ENCODE peak calls at places on chromosomes 4 and X, in eight cellular contexts. One of them, this sample, is unnamed.

GRCh38 chrX:145817299-145817665 is 347 bp upstream of the SLITRK2 start:
- DNase-seq in IMR-90: no peak
- DNase-seq in stimulated activated CD8-positive, alpha-beta memory T cell treated with anti-CD3 and anti-CD28 coated beads, Interleukin-4, amount 100 ng/mL, for 48 hours: no peak
- DNase-seq in activated gamma-delta T cell treated with anti-CD3 and anti-CD28 coated beads, Interleukin-2, amount 50 U/mL, for 16 hours: no peak
- DNase-seq in substantia nigra: peak; percentile 65
- DNase-seq in T47D: peak; percentile 1
- DNase-seq in activated T-cell treated with anti-CD3 and anti-CD28 coated beads, Interleukin-2, amount 50 U/mL, for 72 hours: no peak
- DNase-seq in M059J: no peak
- DNase-seq in this sample: no peak

GRCh38 chr4:166198921-166199320 is 325.9 kb downstream of the TLL1 start:
- DNase-seq in IMR-90: no peak
- DNase-seq in stimulated activated CD8-positive, alpha-beta memory T cell treated with anti-CD3 and anti-CD28 coated beads, Interleukin-4, amount 100 ng/mL, for 48 hours: no peak
- DNase-seq in activated gamma-delta T cell treated with anti-CD3 and anti-CD28 coated beads, Interleukin-2, amount 50 U/mL, for 16 hours: no peak
- DNase-seq in substantia nigra: no peak
- DNase-seq in T47D: peak; percentile 4
- DNase-seq in activated T-cell treated with anti-CD3 and anti-CD28 coated beads, Interleukin-2, amount 50 U/mL, for 72 hours: no peak
- DNase-seq in M059J: peak; percentile 39
- DNase-seq in this sample: no peak

GRCh38 chr4:174461438-174462106 is 60.7 kb downstream of the HPGD start:
- DNase-seq in IMR-90: no peak
- DNase-seq in stimulated activated CD8-positive, alpha-beta memory T cell treated with anti-CD3 and anti-CD28 coated beads, Interleukin-4, amount 100 ng/mL, for 48 hours: no peak
- DNase-seq in activated gamma-delta T cell treated with anti-CD3 and anti-CD28 coated beads, Interleukin-2, amount 50 U/mL, for 16 hours: no peak
- DNase-seq in substantia nigra: no peak
- DNase-seq in T47D: no peak
- DNase-seq in activated T-cell treated with anti-CD3 and anti-CD28 coated beads, Interleukin-2, amount 50 U/mL, for 72 hours: no peak
- DNase-seq in M059J: peak; percentile 55
- DNase-seq in this sample: no peak

GRCh38 chr4:165207431-165208321 is at the start of gene KLHL2:
- DNase-seq in IMR-90: peak; percentile 74
- DNase-seq in stimulated activated CD8-positive, alpha-beta memory T cell treated with anti-CD3 and anti-CD28 coated beads, Interleukin-4, amount 100 ng/mL, for 48 hours: peak; percentile 72
- DNase-seq in activated gamma-delta T cell treated with anti-CD3 and anti-CD28 coated beads, Interleukin-2, amount 50 U/mL, for 16 hours: peak; percentile 49
- DNase-seq in substantia nigra: peak; percentile 71
- DNase-seq in T47D: peak; percentile 63
- DNase-seq in activated T-cell treated with anti-CD3 and anti-CD28 coated beads, Interleukin-2, amount 50 U/mL, for 72 hours: peak; percentile 79
- DNase-seq in M059J: peak; percentile 62
- DNase-seq in this sample: peak; percentile 67

GRCh38 chr4:82891728-82892466 is 944 bp upstream of the SEC31A start:
- DNase-seq in IMR-90: peak; percentile 35
- DNase-seq in stimulated activated CD8-positive, alpha-beta memory T cell treated with anti-CD3 and anti-CD28 coated beads, Interleukin-4, amount 100 ng/mL, for 48 hours: no peak
- DNase-seq in activated gamma-delta T cell treated with anti-CD3 and anti-CD28 coated beads, Interleukin-2, amount 50 U/mL, for 16 hours: no peak
- DNase-seq in substantia nigra: no peak
- DNase-seq in T47D: peak; percentile 6
- DNase-seq in activated T-cell treated with anti-CD3 and anti-CD28 coated beads, Interleukin-2, amount 50 U/mL, for 72 hours: no peak
- DNase-seq in M059J: peak; percentile 47
- DNase-seq in this sample: no peak

GRCh38 chr4:82217986-82218715 is 155.6 kb downstream of the HNRNPD start:
- DNase-seq in IMR-90: no peak
- DNase-seq in stimulated activated CD8-positive, alpha-beta memory T cell treated with anti-CD3 and anti-CD28 coated beads, Interleukin-4, amount 100 ng/mL, for 48 hours: no peak
- DNase-seq in activated gamma-delta T cell treated with anti-CD3 and anti-CD28 coated beads, Interleukin-2, amount 50 U/mL, for 16 hours: no peak
- DNase-seq in substantia nigra: no peak
- DNase-seq in T47D: peak; percentile 13
- DNase-seq in activated T-cell treated with anti-CD3 and anti-CD28 coated beads, Interleukin-2, amount 50 U/mL, for 72 hours: no peak
- DNase-seq in M059J: no peak
- DNase-seq in this sample: no peak

GRCh38 chrX:153746359-153746758 is 17.7 kb upstream of the PLXNB3 start:
- DNase-seq in IMR-90: no peak
- DNase-seq in stimulated activated CD8-positive, alpha-beta memory T cell treated with anti-CD3 and anti-CD28 coated beads, Interleukin-4, amount 100 ng/mL, for 48 hours: no peak
- DNase-seq in activated gamma-delta T cell treated with anti-CD3 and anti-CD28 coated beads, Interleukin-2, amount 50 U/mL, for 16 hours: no peak
- DNase-seq in substantia nigra: no peak
- DNase-seq in T47D: no peak
- DNase-seq in activated T-cell treated with anti-CD3 and anti-CD28 coated beads, Interleukin-2, amount 50 U/mL, for 72 hours: no peak
- DNase-seq in M059J: no peak
- DNase-seq in this sample: no peak

GRCh38 chr4:108382751-108383150 is 214.0 kb upstream of the LEF1 start:
- DNase-seq in IMR-90: no peak
- DNase-seq in stimulated activated CD8-positive, alpha-beta memory T cell treated with anti-CD3 and anti-CD28 coated beads, Interleukin-4, amount 100 ng/mL, for 48 hours: no peak
- DNase-seq in activated gamma-delta T cell treated with anti-CD3 and anti-CD28 coated beads, Interleukin-2, amount 50 U/mL, for 16 hours: no peak
- DNase-seq in substantia nigra: no peak
- DNase-seq in T47D: no peak
- DNase-seq in activated T-cell treated with anti-CD3 and anti-CD28 coated beads, Interleukin-2, amount 50 U/mL, for 72 hours: no peak
- DNase-seq in M059J: no peak
- DNase-seq in this sample: no peak

GRCh38 chr4:1983053-1983845 is 25.5 kb downstream of the NELFA start:
- DNase-seq in IMR-90: no peak
- DNase-seq in stimulated activated CD8-positive, alpha-beta memory T cell treated with anti-CD3 and anti-CD28 coated beads, Interleukin-4, amount 100 ng/mL, for 48 hours: peak; percentile 23
- DNase-seq in activated gamma-delta T cell treated with anti-CD3 and anti-CD28 coated beads, Interleukin-2, amount 50 U/mL, for 16 hours: no peak
- DNase-seq in substantia nigra: no peak
- DNase-seq in T47D: no peak
- DNase-seq in activated T-cell treated with anti-CD3 and anti-CD28 coated beads, Interleukin-2, amount 50 U/mL, for 72 hours: no peak
- DNase-seq in M059J: no peak
- DNase-seq in this sample: no peak

GRCh38 chr4:4848540-4848939 is 10.9 kb upstream of the MSX1 start:
- DNase-seq in IMR-90: no peak
- DNase-seq in stimulated activated CD8-positive, alpha-beta memory T cell treated with anti-CD3 and anti-CD28 coated beads, Interleukin-4, amount 100 ng/mL, for 48 hours: no peak
- DNase-seq in activated gamma-delta T cell treated with anti-CD3 and anti-CD28 coated beads, Interleukin-2, amount 50 U/mL, for 16 hours: no peak
- DNase-seq in substantia nigra: no peak
- DNase-seq in T47D: no peak
- DNase-seq in activated T-cell treated with anti-CD3 and anti-CD28 coated beads, Interleukin-2, amount 50 U/mL, for 72 hours: no peak
- DNase-seq in M059J: no peak
- DNase-seq in this sample: no peak

GRCh38 chr4:98642991-98643426 is 15.4 kb downstream of the TSPAN5 start:
- DNase-seq in IMR-90: peak; percentile 89
- DNase-seq in stimulated activated CD8-positive, alpha-beta memory T cell treated with anti-CD3 and anti-CD28 coated beads, Interleukin-4, amount 100 ng/mL, for 48 hours: no peak
- DNase-seq in activated gamma-delta T cell treated with anti-CD3 and anti-CD28 coated beads, Interleukin-2, amount 50 U/mL, for 16 hours: no peak
- DNase-seq in substantia nigra: no peak
- DNase-seq in T47D: peak; percentile 79
- DNase-seq in activated T-cell treated with anti-CD3 and anti-CD28 coated beads, Interleukin-2, amount 50 U/mL, for 72 hours: no peak
- DNase-seq in M059J: peak; percentile 64
- DNase-seq in this sample: no peak

GRCh38 chrX:154540897-154541535 is 5.6 kb downstream of the G6PD start:
- DNase-seq in IMR-90: no peak
- DNase-seq in stimulated activated CD8-positive, alpha-beta memory T cell treated with anti-CD3 and anti-CD28 coated beads, Interleukin-4, amount 100 ng/mL, for 48 hours: no peak
- DNase-seq in activated gamma-delta T cell treated with anti-CD3 and anti-CD28 coated beads, Interleukin-2, amount 50 U/mL, for 16 hours: no peak
- DNase-seq in substantia nigra: no peak
- DNase-seq in T47D: peak; percentile 94
- DNase-seq in activated T-cell treated with anti-CD3 and anti-CD28 coated beads, Interleukin-2, amount 50 U/mL, for 72 hours: no peak
- DNase-seq in M059J: peak; percentile 93
- DNase-seq in this sample: no peak

GRCh38 chr4:159151701-159152100 is 48.8 kb downstream of the RAPGEF2 start:
- DNase-seq in IMR-90: no peak
- DNase-seq in stimulated activated CD8-positive, alpha-beta memory T cell treated with anti-CD3 and anti-CD28 coated beads, Interleukin-4, amount 100 ng/mL, for 48 hours: no peak
- DNase-seq in activated gamma-delta T cell treated with anti-CD3 and anti-CD28 coated beads, Interleukin-2, amount 50 U/mL, for 16 hours: no peak
- DNase-seq in substantia nigra: no peak
- DNase-seq in T47D: no peak
- DNase-seq in activated T-cell treated with anti-CD3 and anti-CD28 coated beads, Interleukin-2, amount 50 U/mL, for 72 hours: no peak
- DNase-seq in M059J: no peak
- DNase-seq in this sample: no peak

This sample was measured in 8988T.